ENCODE peak calls at places on chromosomes 11 and 22, in eight cellular contexts. T, C, P, D, U, X, J and E are unnamed samples.
A peak's percentile ranks its signal among the peaks of the same experiment; 100 is the strongest.

GRCh38 chr22:22842085-22842484 is 45.5 kb upstream of the IGLL5 start:
- DNase-seq in T (no peak), C (no peak), P (no peak), D (no peak), U (no peak), X (no peak), J (no peak), E (no peak)

GRCh38 chr11:128497057-128497957 is 90.1 kb downstream of the ETS1 start:
- DNase-seq in T (peak; percentile 39), C (peak; percentile 80), P (no peak), D (peak; percentile 72), U (peak; percentile 68), X (peak; percentile 96), J (no peak), E (peak; percentile 85)

GRCh38 chr22:43830931-43831560 is 18.9 kb upstream of the EFCAB6 start:
- DNase-seq in T (no peak), C (no peak), P (no peak), D (peak; percentile 47), U (no peak), X (no peak), J (no peak), E (no peak)

GRCh38 chr11:105024394-105024793 is 1.4 kb upstream of the CASP5 start:
- DNase-seq in T (no peak), C (no peak), P (no peak), D (no peak), U (no peak), X (no peak), J (no peak), E (no peak)

GRCh38 chr22:45105281-45105700 is 58.4 kb upstream of the NUP50 start:
- DNase-seq in T (no peak), C (no peak), P (no peak), D (peak; percentile 27), U (no peak), X (no peak), J (no peak), E (no peak)

GRCh38 chr22:19599626-19600243 is 75.5 kb upstream of the CLDN5 start:
- DNase-seq in T (no peak), C (no peak), P (no peak), D (no peak), U (no peak), X (no peak), J (no peak), E (no peak)

GRCh38 chr22:38414009-38414395 is 41.0 kb downstream of the KCNJ4 start:
- DNase-seq in T (no peak), C (peak; percentile 29), P (no peak), D (peak; percentile 83), U (no peak), X (no peak), J (no peak), E (no peak)

GRCh38 chr11:56841210-56841810 is 92.8 kb upstream of the OR9G4 start:
- DNase-seq in T (peak; percentile 61), C (no peak), P (peak; percentile 21), D (peak; percentile 60), U (peak; percentile 37), X (peak; percentile 77), J (no peak), E (peak; percentile 55)

GRCh38 chr11:116132273-116132978 is 628.2 kb upstream of the CADM1 start:
- DNase-seq in T (no peak), C (no peak), P (no peak), D (no peak), U (no peak), X (no peak), J (no peak), E (no peak)

GRCh38 chr11:131760191-131760951 is 390.0 kb downstream of the NTM start:
- DNase-seq in T (no peak), C (peak; percentile 45), P (no peak), D (no peak), U (no peak), X (peak; percentile 92), J (no peak), E (no peak)

GRCh38 chr11:61967924-61968757 is 707 bp upstream of the FTH1 start:
- DNase-seq in T (peak; percentile 73), C (peak; percentile 77), P (peak; percentile 77), D (peak; percentile 80), U (peak; percentile 54), X (peak; percentile 34), J (peak; percentile 27), E (peak; percentile 91)

GRCh38 chr11:6655020-6655789 is 404 bp downstream of the DCHS1 start:
- DNase-seq in T (peak; percentile 67), C (no peak), P (no peak), D (no peak), U (peak; percentile 45), X (no peak), J (no peak), E (no peak)

GRCh38 chr22:28230682-28231081 is 311.6 kb upstream of the PITPNB start:
- DNase-seq in T (no peak), C (no peak), P (no peak), D (no peak), U (no peak), X (peak; percentile 40), J (no peak), E (no peak)

GRCh38 chr22:45903355-45904149 is 73.4 kb downstream of the WNT7B start:
- DNase-seq in T (no peak), C (peak; percentile 93), P (no peak), D (peak; percentile 32), U (no peak), X (peak; percentile 49), J (no peak), E (no peak)

GRCh38 chr11:74157169-74157568 is 13.6 kb downstream of the C2CD3 start:
- DNase-seq in T (no peak), C (no peak), P (no peak), D (no peak), U (no peak), X (no peak), J (no peak), E (no peak)

GRCh38 chr11:106399624-106400023 is 322.2 kb downstream of the AASDHPPT start:
- DNase-seq in T (no peak), C (no peak), P (no peak), D (no peak), U (no peak), X (no peak), J (no peak), E (no peak)

GRCh38 chr11:14254533-14255530 is 104.2 kb downstream of the RRAS2 start:
- DNase-seq in T (no peak), C (no peak), P (no peak), D (no peak), U (no peak), X (no peak), J (no peak), E (no peak)

GRCh38 chr11:22521226-22521625 is 104.4 kb downstream of the FANCF start:
- DNase-seq in T (no peak), C (no peak), P (no peak), D (no peak), U (no peak), X (peak; percentile 68), J (no peak), E (peak; percentile 6)

GRCh38 chr11:118051611-118052461 is 25.0 kb upstream of the TMPRSS4 start:
- DNase-seq in T (no peak), C (no peak), P (no peak), D (peak; percentile 25), U (no peak), X (no peak), J (peak; percentile 79), E (peak; percentile 74)

GRCh38 chr11:112962854-112963367 is 1.7 kb downstream of the NCAM1 start:
- DNase-seq in T (peak; percentile 19), C (peak; percentile 73), P (peak; percentile 86), D (peak; percentile 81), U (peak; percentile 74), X (no peak), J (no peak), E (no peak)

GRCh38 chr11:62391642-62392425 is 27.0 kb upstream of the SCGB1A1 start:
- DNase-seq in T (no peak), C (no peak), P (no peak), D (no peak), U (no peak), X (no peak), J (no peak), E (no peak)

GRCh38 chr11:112885744-112886706 is 75.2 kb upstream of the NCAM1 start:
- DNase-seq in T (no peak), C (no peak), P (peak; percentile 58), D (no peak), U (no peak), X (no peak), J (no peak), E (no peak)

GRCh38 chr22:50293441-50294318 is 13.8 kb downstream of the PLXNB2 start:
- DNase-seq in T (no peak), C (peak; percentile 94), P (no peak), D (no peak), U (no peak), X (peak; percentile 80), J (no peak), E (peak; percentile 34)

GRCh38 chr11:82790723-82791487 is 57.2 kb upstream of the FAM181B start:
- DNase-seq in T (no peak), C (no peak), P (peak; percentile 47), D (peak; percentile 91), U (no peak), X (peak; percentile 2), J (no peak), E (no peak)

GRCh38 chr11:44623321-44623715 is 57.9 kb downstream of the CD82 start:
- DNase-seq in T (no peak), C (peak; percentile 20), P (no peak), D (no peak), U (peak; percentile 20), X (peak; percentile 18), J (no peak), E (no peak)

GRCh38 chr11:29527391-29527936 is 489.4 kb downstream of the KCNA4 start:
- DNase-seq in T (no peak), C (no peak), P (no peak), D (peak; percentile 17), U (no peak), X (peak; percentile 99), J (no peak), E (peak; percentile 35)

GRCh38 chr11:12455938-12456337 is 78.6 kb downstream of the PARVA start:
- DNase-seq in T (no peak), C (no peak), P (no peak), D (no peak), U (no peak), X (peak; percentile 60), J (no peak), E (no peak)

GRCh38 chr22:27719535-27720227 is 81.9 kb downstream of the MN1 start:
- DNase-seq in T (no peak), C (peak; percentile 83), P (peak; percentile 49), D (peak; percentile 11), U (no peak), X (peak; percentile 26), J (no peak), E (peak; percentile 1)

GRCh38 chr11:45337583-45338360 is 51.6 kb upstream of the SYT13 start:
- DNase-seq in T (no peak), C (peak; percentile 38), P (no peak), D (no peak), U (no peak), X (no peak), J (no peak), E (no peak)

GRCh38 chr11:72787262-72788104 is 6.4 kb downstream of the STARD10 start:
- DNase-seq in T (peak; percentile 76), C (no peak), P (no peak), D (peak; percentile 31), U (peak; percentile 16), X (no peak), J (no peak), E (peak; percentile 61)

GRCh38 chr11:133520707-133521106 is 11.6 kb downstream of the OPCML start:
- DNase-seq in T (no peak), C (no peak), P (no peak), D (no peak), U (no peak), X (no peak), J (no peak), E (no peak)

GRCh38 chr22:47862394-47862793 is 1099.9 kb downstream of the TBC1D22A start:
- DNase-seq in T (no peak), C (no peak), P (no peak), D (no peak), U (no peak), X (no peak), J (no peak), E (no peak)